ENCODE peak calls at places on chromosomes 11 and 22, in four cellular contexts. One of them, this sample, is unnamed.

GRCh38 chr11:71456294-71456693 is 3.3 kb downstream of the NADSYN1 start:
- DNase-seq in SK-N-SH: no peak
- DNase-seq in HepG2: no peak
- DNase-seq in HCT116: no peak
- DNase-seq in this sample: no peak

GRCh38 chr11:12109591-12110196 is 696 bp upstream of the MICAL2 start:
- DNase-seq in SK-N-SH: no peak
- DNase-seq in HCT116: no peak
- DNase-seq in HepG2: no peak
- DNase-seq in this sample: no peak

GRCh38 chr11:93895106-93895862 is 44.9 kb upstream of the VSTM5 start:
- DNase-seq in SK-N-SH: peak; percentile 40
- DNase-seq in HCT116: peak; percentile 59
- DNase-seq in HepG2: peak; percentile 37
- DNase-seq in this sample: peak; percentile 29

GRCh38 chr11:72209101-72209500 is 7.5 kb upstream of the FOLR2 start:
- DNase-seq in HCT116: no peak
- DNase-seq in SK-N-SH: no peak
- DNase-seq in HepG2: no peak
- DNase-seq in this sample: no peak

GRCh38 chr22:49845666-49846459 is 7.8 kb upstream of the ZBED4 start:
- DNase-seq in HepG2: no peak
- DNase-seq in SK-N-SH: no peak
- DNase-seq in HCT116: no peak
- DNase-seq in this sample: no peak

GRCh38 chr11:35347921-35348331 is 71.4 kb downstream of the SLC1A2 start:
- DNase-seq in HepG2: no peak
- DNase-seq in SK-N-SH: peak; percentile 71
- DNase-seq in HCT116: no peak
- DNase-seq in this sample: no peak

GRCh38 chr11:12818333-12819015 is 144.3 kb downstream of the TEAD1 start:
- DNase-seq in HepG2: no peak
- DNase-seq in SK-N-SH: no peak
- DNase-seq in HCT116: no peak
- DNase-seq in this sample: no peak

GRCh38 chr11:83249972-83250593 is 36.1 kb downstream of the CCDC90B start:
- DNase-seq in HepG2: peak; percentile 24
- DNase-seq in SK-N-SH: peak; percentile 51
- DNase-seq in HCT116: peak; percentile 21
- DNase-seq in this sample: peak; percentile 67

GRCh38 chr11:12131943-12132789 is 21.8 kb downstream of the MICAL2 start:
- DNase-seq in SK-N-SH: no peak
- DNase-seq in HCT116: no peak
- DNase-seq in HepG2: no peak
- DNase-seq in this sample: no peak

GRCh38 chr11:61484541-61484940 is 24.0 kb upstream of the LRRC10B start:
- DNase-seq in SK-N-SH: no peak
- DNase-seq in HepG2: no peak
- DNase-seq in HCT116: no peak
- DNase-seq in this sample: no peak

GRCh38 chr11:75795276-75796090 is 19.5 kb upstream of the UVRAG start:
- DNase-seq in HepG2: peak; percentile 80
- DNase-seq in HCT116: no peak
- DNase-seq in SK-N-SH: no peak
- DNase-seq in this sample: no peak

GRCh38 chr11:65108469-65109123 is 3.1 kb upstream of the TM7SF2 start:
- DNase-seq in SK-N-SH: no peak
- DNase-seq in HCT116: no peak
- DNase-seq in HepG2: no peak
- DNase-seq in this sample: peak; percentile 98

GRCh38 chr11:99614353-99614752 is 593.6 kb downstream of the CNTN5 start:
- DNase-seq in HCT116: no peak
- DNase-seq in HepG2: no peak
- DNase-seq in SK-N-SH: no peak
- DNase-seq in this sample: no peak

GRCh38 chr11:123460006-123460700 is 30.1 kb downstream of the GRAMD1B start:
- DNase-seq in HCT116: no peak
- DNase-seq in HepG2: no peak
- DNase-seq in SK-N-SH: no peak
- DNase-seq in this sample: no peak

GRCh38 chr11:98601181-98601773 is 419.5 kb upstream of the CNTN5 start:
- DNase-seq in HCT116: no peak
- DNase-seq in SK-N-SH: no peak
- DNase-seq in HepG2: no peak
- DNase-seq in this sample: no peak

GRCh38 chr11:1238767-1239595 is 16.1 kb downstream of the MUC5B start:
- DNase-seq in SK-N-SH: no peak
- DNase-seq in HCT116: no peak
- DNase-seq in HepG2: peak; percentile 22
- DNase-seq in this sample: peak; percentile 89

GRCh38 chr11:131618203-131618602 is 247.8 kb downstream of the NTM start:
- DNase-seq in HCT116: no peak
- DNase-seq in SK-N-SH: no peak
- DNase-seq in HepG2: no peak
- DNase-seq in this sample: no peak

GRCh38 chr22:49354516-49355205 is 473.0 kb downstream of the BRD1 start:
- DNase-seq in HepG2: no peak
- DNase-seq in HCT116: no peak
- DNase-seq in SK-N-SH: peak; percentile 5
- DNase-seq in this sample: no peak

DNA sequence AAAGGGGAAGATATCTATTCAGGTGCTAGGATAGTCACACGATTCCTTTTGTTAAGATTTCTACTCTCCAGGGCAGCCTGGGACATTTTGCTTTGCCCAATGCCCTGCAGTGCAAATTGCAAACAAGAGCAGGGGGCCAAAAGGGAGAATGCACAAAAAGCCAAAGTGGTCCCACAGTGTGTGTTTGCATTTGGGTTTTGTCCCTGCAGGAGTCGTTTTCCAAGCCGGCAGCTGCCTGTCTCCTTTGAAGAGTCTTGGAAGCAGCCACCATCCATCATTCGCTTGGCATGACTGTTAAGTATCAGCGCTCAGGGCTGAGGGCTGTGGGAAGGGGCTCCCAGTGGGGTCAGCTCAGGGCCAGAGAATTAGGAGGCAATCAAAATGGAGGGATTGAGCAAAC is 184.7 kb downstream of the MIAT start:
- DNase-seq in HCT116: no peak
- DNase-seq in HepG2: no peak
- DNase-seq in SK-N-SH: no peak
- DNase-seq in this sample: no peak
- TF ChIP-seq JUND in HCT116: no peak
- TF ChIP-seq JUND in HepG2: no peak
- TF ChIP-seq JUND in SK-N-SH: no peak
- TF ChIP-seq JUND in this sample: no peak

GRCh38 chr22:19984201-19984753 is 32.3 kb downstream of the ARVCF start:
- DNase-seq in HepG2: no peak
- DNase-seq in HCT116: peak; percentile 55
- DNase-seq in SK-N-SH: no peak
- DNase-seq in this sample: no peak
- TF ChIP-seq JUND in HepG2: no peak
- TF ChIP-seq JUND in HCT116: no peak
- TF ChIP-seq JUND in SK-N-SH: no peak
- TF ChIP-seq JUND in this sample: no peak

DNA sequence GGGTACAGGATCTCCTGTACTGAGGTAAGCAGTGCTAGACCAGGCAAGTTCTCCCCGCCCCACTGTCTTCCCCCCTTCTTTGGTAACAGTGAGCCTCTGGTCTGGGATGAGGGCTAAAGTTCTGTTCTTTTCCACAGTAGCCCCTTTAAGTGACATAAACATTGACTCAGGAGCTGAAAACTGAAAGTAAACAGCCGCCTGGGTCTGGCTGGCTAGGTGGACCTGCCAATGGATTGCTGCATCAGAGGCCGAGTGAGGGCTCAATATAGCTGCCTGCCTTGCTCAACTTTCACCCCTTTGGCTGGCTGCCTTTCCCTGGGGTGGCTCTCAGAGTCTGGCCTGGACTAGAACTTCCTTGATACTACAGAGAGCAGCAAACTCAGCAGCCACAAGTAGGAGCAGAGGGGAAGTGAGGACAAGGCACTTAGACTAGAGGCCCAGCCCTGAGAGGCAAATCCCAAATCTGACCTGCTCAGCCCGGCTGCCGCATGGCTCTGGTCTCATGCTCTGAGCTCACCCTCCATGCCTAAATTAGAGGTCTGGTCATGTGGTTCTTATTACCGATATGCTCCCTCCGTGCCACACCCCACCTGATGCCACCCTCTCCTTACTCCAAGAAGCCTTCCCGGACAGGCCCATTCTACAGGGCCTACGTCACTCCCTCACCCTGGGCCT is 9.6 kb upstream of the UCP3 start:
- DNase-seq in HCT116: no peak
- DNase-seq in SK-N-SH: no peak
- DNase-seq in HepG2: peak; percentile 89
- DNase-seq in this sample: peak; percentile 31
- TF ChIP-seq JUND in HCT116: no peak
- TF ChIP-seq JUND in SK-N-SH: no peak
- TF ChIP-seq JUND in HepG2: peak; percentile 13
- TF ChIP-seq JUND in this sample: no peak

GRCh38 chr11:44793350-44794090 is 66.8 kb downstream of the TSPAN18 start:
- DNase-seq in HepG2: no peak
- DNase-seq in HCT116: no peak
- DNase-seq in SK-N-SH: peak; percentile 76
- DNase-seq in this sample: no peak
- TF ChIP-seq JUND in HepG2: no peak
- TF ChIP-seq JUND in HCT116: no peak
- TF ChIP-seq JUND in SK-N-SH: no peak
- TF ChIP-seq JUND in this sample: no peak